ENCODE peak calls at places on chromosome 16, in nine cellular contexts. H, X, L, G, O, U, K, W and A are unnamed samples.

GRCh38 chr16:4328580-4329353 is 12.9 kb downstream of the GLIS2 start:
- DNase-seq in K (no peak), H (peak), X (no peak), G (no peak), W (peak), U (no peak), L (no peak), O (no peak), A (no peak)

GRCh38 chr16:46918905-46919792 is 35.0 kb downstream of the GPT2 start:
- DNase-seq in H (no peak), L (no peak), O (no peak), K (no peak), U (no peak), W (no peak), G (no peak), X (no peak), A (no peak)

GRCh38 chr16:3190949-3191353 is 2.9 kb downstream of the OR1F1 start:
- DNase-seq in W (no peak), X (no peak), G (no peak), K (no peak), O (no peak), U (peak), L (no peak), H (no peak), A (no peak)

GRCh38 chr16:2142942-2143868 is 5.2 kb upstream of the RAB26 start:
- DNase-seq in L (no peak), O (peak), H (no peak), U (no peak), G (no peak), X (no peak), K (no peak), W (peak), A (no peak)

GRCh38 chr16:84247844-84248243 is 8.0 kb upstream of the KCNG4 start:
- DNase-seq in H (no peak), O (no peak), X (no peak), L (no peak), U (no peak), K (no peak), W (peak), G (no peak), A (peak)

GRCh38 chr16:24526701-24527470 is 12.5 kb upstream of the RBBP6 start:
- DNase-seq in W (no peak), X (no peak), G (no peak), L (no peak), H (no peak), O (no peak), U (no peak), K (no peak), A (no peak)

GRCh38 chr16:66399930-66400329 is 27.2 kb upstream of the BEAN1 start:
- DNase-seq in H (peak), L (no peak), U (no peak), K (no peak), X (no peak), O (no peak), G (no peak), W (no peak), A (no peak)

GRCh38 chr16:10729649-10730048 is 14.0 kb upstream of the NUBP1 start:
- DNase-seq in K (peak), W (peak), U (peak), X (peak), O (no peak), L (no peak), H (no peak), G (no peak), A (peak)

GRCh38 chr16:31704138-31704537 is 169.5 kb upstream of the ZNF267 start:
- DNase-seq in H (no peak), X (no peak), G (no peak), W (no peak), U (no peak), K (no peak), L (no peak), O (no peak), A (no peak)

GRCh38 chr16:83520596-83520995 is 287.2 kb upstream of the HSBP1 start:
- DNase-seq in W (no peak), U (no peak), L (no peak), O (no peak), H (no peak), X (no peak), K (no peak), G (no peak), A (no peak)

GRCh38 chr16:29975134-29975538 is 1.5 kb downstream of the TAOK2 start:
- DNase-seq in O (no peak), H (no peak), X (no peak), K (no peak), L (no peak), W (no peak), G (no peak), U (no peak), A (no peak)

GRCh38 chr16:51402239-51402638 is 251.2 kb upstream of the SALL1 start:
- DNase-seq in H (no peak), L (no peak), O (no peak), U (no peak), G (no peak), W (no peak), X (no peak), K (no peak), A (no peak)

GRCh38 chr16:81708459-81709368 is 70.4 kb upstream of the PLCG2 start:
- DNase-seq in O (peak), L (no peak), X (no peak), H (no peak), W (no peak), U (peak), G (no peak), K (no peak), A (no peak)

GRCh38 chr16:80144191-80144590 is 396.6 kb upstream of the DYNLRB2 start:
- DNase-seq in L (no peak), W (peak), O (no peak), X (no peak), H (no peak), U (no peak), G (no peak), K (no peak), A (no peak)

GRCh38 chr16:30977502-30977901 is 7.5 kb upstream of the HSD3B7 start:
- DNase-seq in U (peak), W (no peak), G (no peak), O (no peak), K (no peak), L (no peak), X (no peak), H (no peak), A (no peak)

GRCh38 chr16:3283525-3284447 is 495 bp downstream of the ZNF263 start:
- DNase-seq in K (no peak), H (no peak), L (no peak), X (no peak), O (no peak), U (no peak), G (no peak), W (no peak), A (no peak)

GRCh38 chr16:57807252-57807967 is 5.1 kb upstream of the KIFC3 start:
- DNase-seq in G (no peak), U (peak), X (no peak), W (peak), K (no peak), H (no peak), O (no peak), L (no peak), A (peak)

GRCh38 chr16:84043486-84044107 is 1.0 kb upstream of the SLC38A8 start:
- DNase-seq in L (no peak), H (peak), O (no peak), G (no peak), W (no peak), X (no peak), K (no peak), U (no peak), A (no peak)

GRCh38 chr16:68553186-68553585 is 14.1 kb downstream of the ZFP90 start:
- DNase-seq in X (no peak), U (no peak), K (no peak), H (no peak), O (no peak), G (no peak), W (no peak), L (no peak), A (no peak)

GRCh38 chr16:56625140-56625942 is at the start of gene MT1E:
- DNase-seq in G (peak), U (no peak), X (no peak), W (peak), O (no peak), H (peak), L (no peak), K (no peak), A (peak)

GRCh38 chr16:1152651-1153259 is at the start of gene CACNA1H:
- DNase-seq in G (no peak), W (no peak), O (no peak), X (no peak), L (peak), K (no peak), U (no peak), H (peak), A (no peak)